ENCODE peak calls at places on chromosomes 1 and 21, in nine cellular contexts. P is ELF-1; T is naive thymus-derived CD4-positive, alpha-beta T cell; Y is lower lobe of right lung; U is stimulated activated CD4-positive, alpha-beta T cell treated with anti-CD3 and anti-CD28 coated beads, Interleukin-2, amount 100 ng/mL, for 24 hours; I is GM19239; G is T follicular helper cell; N is left cardiac atrium; Q is HT-29. D is an unnamed sample.

GRCh38 chr1:53728702-53729535 is 10.0 kb downstream of the GLIS1 start:
- DNase-seq in P (no peak), T (no peak), Y (no peak), U (no peak), I (no peak), G (no peak), N (no peak), Q (no peak), D (no peak)

GRCh38 chr1:222665964-222666363 is 46.3 kb downstream of the AIDA start:
- DNase-seq in P (no peak), T (no peak), Y (no peak), U (no peak), I (no peak), G (no peak), N (no peak), Q (no peak), D (no peak)

GRCh38 chr21:42156690-42157605 is 62.0 kb upstream of the ABCG1 start:
- DNase-seq in P (peak), T (no peak), Y (no peak), U (no peak), I (no peak), G (no peak), N (no peak), Q (no peak), D (no peak)

GRCh38 chr1:6486433-6487011 is 4.9 kb downstream of the PLEKHG5 start:
- DNase-seq in P (peak), T (peak), Y (peak), U (peak), I (peak), G (peak), N (peak), Q (peak), D (no peak)

GRCh38 chr1:153333902-153334301 is 14.7 kb downstream of the PGLYRP4 start:
- DNase-seq in P (no peak), T (no peak), Y (no peak), U (no peak), I (no peak), G (no peak), N (no peak), Q (no peak), D (no peak)

GRCh38 chr1:33010946-33011731 is 25.5 kb downstream of the AK2 start:
- DNase-seq in P (no peak), T (no peak), Y (no peak), U (no peak), I (no peak), G (no peak), N (peak), Q (no peak), D (no peak)

GRCh38 chr1:22983944-22984343 is 11.3 kb upstream of the LACTBL1 start:
- DNase-seq in P (no peak), T (no peak), Y (no peak), U (no peak), I (no peak), G (no peak), N (no peak), Q (peak), D (no peak)

GRCh38 chr1:228528612-228529011 is 41.4 kb downstream of the RNF187 start:
- DNase-seq in P (no peak), T (no peak), Y (no peak), U (no peak), I (no peak), G (no peak), N (no peak), Q (no peak), D (no peak)

GRCh38 chr1:119187416-119187815 is 47.0 kb upstream of the WARS2 start:
- DNase-seq in P (no peak), T (no peak), Y (no peak), U (no peak), I (no peak), G (no peak), N (no peak), Q (no peak), D (no peak)

GRCh38 chr1:91589438-91589837 is 88.8 kb downstream of the CDC7 start:
- DNase-seq in P (no peak), T (no peak), Y (no peak), U (no peak), I (no peak), G (no peak), N (no peak), Q (no peak), D (no peak)

GRCh38 chr1:90561926-90562325 is 155.2 kb downstream of the BARHL2 start:
- DNase-seq in P (peak), T (no peak), Y (no peak), U (no peak), I (no peak), G (no peak), N (no peak), Q (no peak), D (no peak)

GRCh38 chr1:51955797-51956527 is 34.5 kb downstream of the RAB3B start:
- DNase-seq in P (no peak), T (no peak), Y (no peak), U (no peak), I (peak), G (no peak), N (no peak), Q (no peak), D (no peak)

GRCh38 chr1:203306089-203306969 is 1.0 kb downstream of the BTG2 start:
- DNase-seq in P (peak), T (peak), Y (peak), U (peak), I (no peak), G (no peak), N (peak), Q (peak), D (peak)

GRCh38 chr1:55727010-55727409 is 511.8 kb upstream of the USP24 start:
- DNase-seq in P (no peak), T (no peak), Y (no peak), U (no peak), I (no peak), G (no peak), N (no peak), Q (no peak), D (no peak)